ENCODE peak calls at places on chromosomes 7 and 10, in four cellular contexts. One of them, this sample, is unnamed.

GRCh38 chr7:29918850-29919249 is 70.8 kb downstream of the SCRN1 start:
- DNase-seq in transverse colon: no peak
- DNase-seq in PC-3: no peak
- DNase-seq in CD8-positive, alpha-beta T cell: no peak
- DNase-seq in this sample: no peak

GRCh38 chr7:123557016-123557630 is 495 bp downstream of the NDUFA5 start:
- DNase-seq in transverse colon: no peak
- DNase-seq in PC-3: peak; percentile 10
- DNase-seq in CD8-positive, alpha-beta T cell: no peak
- DNase-seq in this sample: no peak

GRCh38 chr7:157158400-157158799 is 19.7 kb downstream of the UBE3C start:
- DNase-seq in transverse colon: no peak
- DNase-seq in PC-3: no peak
- DNase-seq in CD8-positive, alpha-beta T cell: no peak
- DNase-seq in this sample: no peak

GRCh38 chr7:112940314-112940732 is 146.3 kb downstream of the GPR85 start:
- DNase-seq in transverse colon: no peak
- DNase-seq in PC-3: no peak
- DNase-seq in CD8-positive, alpha-beta T cell: no peak
- DNase-seq in this sample: no peak

GRCh38 chr7:139720705-139721231 is 57.0 kb downstream of the HIPK2 start:
- DNase-seq in transverse colon: peak; percentile 50
- DNase-seq in PC-3: peak; percentile 81
- DNase-seq in CD8-positive, alpha-beta T cell: no peak
- DNase-seq in this sample: no peak

GRCh38 chr10:122373108-122373507 is 1.4 kb upstream of the PLEKHA1 start:
- DNase-seq in transverse colon: no peak
- DNase-seq in PC-3: no peak
- DNase-seq in CD8-positive, alpha-beta T cell: no peak
- DNase-seq in this sample: no peak

GRCh38 chr7:137975223-137975622 is 26.7 kb downstream of the CREB3L2 start:
- DNase-seq in transverse colon: no peak
- DNase-seq in PC-3: no peak
- DNase-seq in CD8-positive, alpha-beta T cell: no peak
- DNase-seq in this sample: no peak

GRCh38 chr10:20593649-20594048 is 303.5 kb downstream of the NEBL start:
- DNase-seq in transverse colon: no peak
- DNase-seq in PC-3: no peak
- DNase-seq in CD8-positive, alpha-beta T cell: no peak
- DNase-seq in this sample: no peak

GRCh38 chr7:97179454-97180104 is 62.1 kb downstream of the SDHAF3 start:
- DNase-seq in transverse colon: peak; percentile 23
- DNase-seq in PC-3: peak; percentile 60
- DNase-seq in CD8-positive, alpha-beta T cell: peak; percentile 18
- DNase-seq in this sample: peak; percentile 51

GRCh38 chr7:110573862-110574528 is 516.9 kb upstream of the LRRN3 start:
- DNase-seq in transverse colon: no peak
- DNase-seq in PC-3: peak; percentile 85
- DNase-seq in CD8-positive, alpha-beta T cell: no peak
- DNase-seq in this sample: no peak

GRCh38 chr10:6218692-6219493 is 16.2 kb downstream of the PFKFB3 start:
- DNase-seq in transverse colon: no peak
- DNase-seq in PC-3: no peak
- DNase-seq in CD8-positive, alpha-beta T cell: no peak
- DNase-seq in this sample: peak; percentile 43

GRCh38 chr7:85823379-85823778 is 636.5 kb upstream of the SEMA3D start:
- DNase-seq in transverse colon: no peak
- DNase-seq in PC-3: no peak
- DNase-seq in CD8-positive, alpha-beta T cell: no peak
- DNase-seq in this sample: no peak

DNA sequence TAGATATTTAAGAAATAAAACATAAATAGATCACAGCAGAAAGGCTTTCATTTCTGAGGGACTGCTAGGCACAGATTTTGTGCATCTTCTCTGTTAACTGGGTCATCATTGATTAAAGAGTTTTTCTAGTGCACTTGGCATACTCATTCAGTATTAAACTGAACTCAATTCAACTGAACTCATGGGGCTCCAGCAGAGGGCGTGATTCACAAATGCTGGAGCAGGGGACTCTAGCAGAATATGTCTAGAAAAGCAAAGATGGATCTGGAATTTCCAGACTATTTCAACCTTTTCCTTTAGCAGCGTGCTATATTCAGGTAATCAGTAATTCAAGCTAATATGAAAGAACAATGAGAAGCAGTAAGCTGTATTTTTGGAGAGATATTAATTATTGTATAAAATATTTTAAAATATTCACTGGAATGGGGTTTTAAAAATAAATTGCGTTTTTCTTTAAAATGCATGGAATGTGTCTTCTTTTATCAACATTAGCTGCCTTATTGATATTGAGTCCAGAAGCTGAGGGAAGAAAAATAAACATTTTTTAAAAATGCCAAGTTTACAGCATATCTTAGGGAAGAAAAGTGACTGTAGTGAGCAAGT is 296.8 kb upstream of the CACNA2D1 start:
- DNase-seq in transverse colon: peak; percentile 19
- DNase-seq in PC-3: peak; percentile 73
- DNase-seq in CD8-positive, alpha-beta T cell: no peak
- DNase-seq in this sample: peak; percentile 84
- TF ChIP-seq CTCF in transverse colon: peak; percentile 10
- TF ChIP-seq CTCF in PC-3: peak; percentile 82
- TF ChIP-seq CTCF in CD8-positive, alpha-beta T cell: no peak
- TF ChIP-seq CTCF in this sample: peak; percentile 98

DNA sequence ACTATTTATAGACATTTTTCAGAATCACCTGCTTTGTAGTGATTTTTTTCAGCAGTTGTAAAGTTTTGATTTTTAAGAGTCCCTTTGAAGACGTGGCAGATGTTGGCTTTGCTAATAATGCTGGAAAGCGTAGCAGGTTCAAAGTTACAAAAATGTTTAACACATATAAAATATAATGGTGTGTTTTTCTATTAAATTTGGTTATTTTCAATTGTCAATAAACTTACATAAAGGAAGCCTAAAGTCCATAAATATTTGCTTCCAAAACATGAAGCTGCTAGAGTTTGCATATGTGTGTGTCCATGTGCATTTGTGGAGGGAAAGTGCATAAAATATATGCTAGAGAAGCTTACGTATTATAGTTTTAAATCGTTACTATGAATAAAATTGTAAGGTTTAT is 3.7 kb downstream of the MEOX2 start:
- DNase-seq in transverse colon: no peak
- DNase-seq in PC-3: no peak
- DNase-seq in CD8-positive, alpha-beta T cell: no peak
- DNase-seq in this sample: no peak
- H3K4me3 ChIP-seq in transverse colon: no peak overlapping the region
- H3K4me3 ChIP-seq in PC-3: no peak overlapping the region
- H3K4me3 ChIP-seq in CD8-positive, alpha-beta T cell: no peak overlapping the region
- H3K4me3 ChIP-seq in this sample: no peak overlapping the region

DNA sequence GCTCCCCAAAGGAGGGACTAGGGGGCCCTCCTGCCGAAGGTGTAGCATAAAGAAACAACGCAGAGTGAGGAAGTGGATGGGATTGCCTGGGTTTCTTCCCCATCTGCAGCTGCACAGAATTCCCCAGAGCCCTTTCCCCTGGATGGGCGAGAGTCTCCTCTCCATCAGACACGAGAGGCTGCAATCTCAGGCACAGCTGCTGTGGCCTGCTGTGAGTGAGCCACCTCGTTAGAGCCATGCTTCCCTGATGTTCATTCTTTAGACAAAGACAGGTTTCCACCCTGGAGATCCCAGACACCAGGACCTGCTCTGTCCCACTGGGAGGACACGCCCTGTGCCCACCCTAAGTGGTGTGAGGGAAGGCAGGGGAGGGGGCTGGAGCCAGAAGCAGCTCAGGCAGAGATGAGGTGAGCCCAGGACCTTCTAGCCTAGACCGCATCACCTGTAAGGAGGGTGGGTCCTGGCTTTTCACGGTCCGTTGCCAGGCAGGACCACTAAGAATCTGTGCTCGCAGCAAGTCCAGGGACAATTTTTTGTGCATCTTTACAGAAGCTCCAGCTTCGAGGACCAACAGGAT is 268.6 kb upstream of the TCERG1L start:
- DNase-seq in transverse colon: no peak
- DNase-seq in PC-3: no peak
- DNase-seq in CD8-positive, alpha-beta T cell: no peak
- DNase-seq in this sample: no peak
- H3K4me1 ChIP-seq in transverse colon: no peaks in the 10 kb centered on the region
- H3K4me1 ChIP-seq in PC-3: no peaks in the 10 kb centered on the region
- H3K4me1 ChIP-seq in CD8-positive, alpha-beta T cell: no peaks in the 10 kb centered on the region
- H3K4me1 ChIP-seq in this sample: no peaks in the 10 kb centered on the region

DNA sequence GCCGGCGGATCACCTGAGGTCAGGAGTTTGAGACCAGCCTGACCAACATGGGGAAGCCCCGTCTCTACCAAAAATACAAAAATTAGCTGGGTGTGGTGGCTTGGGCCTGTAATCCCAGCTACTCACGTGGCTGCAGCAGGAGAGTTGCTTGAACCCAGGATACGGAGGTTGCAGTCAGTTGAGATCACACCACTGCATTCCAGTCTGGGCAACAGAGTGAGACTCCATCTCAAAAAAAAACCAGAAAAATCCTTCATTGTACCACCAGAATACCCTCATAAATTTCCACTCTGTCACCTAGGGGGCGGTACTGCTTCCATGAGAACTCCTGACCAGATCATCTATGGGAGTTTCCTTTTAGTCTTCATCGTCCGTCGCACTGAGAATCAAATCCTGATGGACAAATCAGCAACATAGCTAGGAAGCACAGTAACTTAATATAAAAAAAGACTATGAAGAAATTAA is 225.8 kb upstream of the KLF14 start:
- DNase-seq in transverse colon: no peak
- DNase-seq in PC-3: peak; percentile 35
- DNase-seq in CD8-positive, alpha-beta T cell: no peak
- DNase-seq in this sample: no peak
- TF ChIP-seq CTCF in transverse colon: peak; percentile 18
- TF ChIP-seq CTCF in PC-3: peak; percentile 59
- TF ChIP-seq CTCF in CD8-positive, alpha-beta T cell: peak; percentile 42
- TF ChIP-seq CTCF in this sample: peak; percentile 50

GRCh38 chr10:93475871-93476270 is 6.3 kb downstream of the MYOF start:
- DNase-seq in transverse colon: peak; percentile 50
- DNase-seq in PC-3: peak; percentile 94
- DNase-seq in CD8-positive, alpha-beta T cell: no peak
- DNase-seq in this sample: no peak
- H3K4me3 ChIP-seq in transverse colon: no peak overlapping the region
- H3K4me3 ChIP-seq in PC-3: peak overlapping the region; percentile 49
- H3K4me3 ChIP-seq in CD8-positive, alpha-beta T cell: no peak overlapping the region
- H3K4me3 ChIP-seq in this sample: no peak overlapping the region

DNA sequence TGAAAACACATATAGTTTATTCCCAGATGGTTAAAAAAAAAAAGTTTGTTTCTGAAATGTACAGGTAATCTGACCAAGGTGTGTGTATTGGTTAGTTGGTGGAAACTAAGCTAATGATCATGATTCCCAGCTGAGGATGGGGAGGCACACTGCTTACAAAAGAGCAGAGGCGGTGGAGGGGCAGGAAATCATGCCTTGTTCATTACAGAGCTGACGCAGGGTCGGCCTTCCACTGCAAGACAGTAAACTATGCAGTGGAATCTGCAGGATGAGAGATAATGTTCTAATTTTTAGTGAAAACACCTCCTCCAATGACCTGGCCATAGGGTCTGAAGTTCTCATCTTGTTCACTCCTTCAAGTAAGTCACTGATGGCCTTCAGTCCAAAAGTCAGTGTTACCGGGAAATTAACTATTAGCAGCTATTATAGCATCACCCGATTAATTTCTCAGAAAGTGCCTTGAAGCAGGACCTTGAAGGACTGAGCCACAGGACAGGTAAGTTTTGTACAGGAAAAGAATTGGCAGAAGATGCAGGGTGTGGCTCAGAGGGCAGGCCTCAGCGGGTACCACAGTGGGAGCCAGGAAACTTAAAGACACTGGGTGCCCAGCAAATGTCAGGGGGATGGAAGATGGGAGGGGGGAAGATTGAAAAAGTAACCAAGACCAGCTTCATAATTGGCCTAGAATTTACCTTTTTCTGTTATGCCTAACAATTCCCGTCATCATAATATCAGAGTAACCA is 36.0 kb downstream of the MYOF start:
- DNase-seq in transverse colon: no peak
- DNase-seq in PC-3: no peak
- DNase-seq in CD8-positive, alpha-beta T cell: no peak
- DNase-seq in this sample: no peak
- H3K4me1 ChIP-seq in transverse colon: peaks cover 44% of the 10 kb centered on the region
- H3K4me1 ChIP-seq in PC-3: peaks cover 49% of the 10 kb centered on the region
- H3K4me1 ChIP-seq in CD8-positive, alpha-beta T cell: no peaks in the 10 kb centered on the region
- H3K4me1 ChIP-seq in this sample: no peaks in the 10 kb centered on the region

GRCh38 chr10:114110174-114110972 is 63.6 kb downstream of the CCDC186 start:
- DNase-seq in transverse colon: no peak
- DNase-seq in PC-3: peak; percentile 43
- DNase-seq in CD8-positive, alpha-beta T cell: no peak
- DNase-seq in this sample: no peak
- TF ChIP-seq CTCF in transverse colon: peak; percentile 7
- TF ChIP-seq CTCF in PC-3: peak; percentile 58
- TF ChIP-seq CTCF in CD8-positive, alpha-beta T cell: no peak
- TF ChIP-seq CTCF in this sample: peak; percentile 26

GRCh38 chr10:63264852-63265617 is 131.9 kb downstream of the NRBF2 start:
- DNase-seq in transverse colon: peak; percentile 49
- DNase-seq in PC-3: peak; percentile 83
- DNase-seq in CD8-positive, alpha-beta T cell: no peak
- DNase-seq in this sample: peak; percentile 51

GRCh38 chr10:63261496-63261895 is 128.4 kb downstream of the NRBF2 start:
- DNase-seq in transverse colon: no peak
- DNase-seq in PC-3: peak; percentile 32
- DNase-seq in CD8-positive, alpha-beta T cell: no peak
- DNase-seq in this sample: no peak

GRCh38 chr10:63260103-63260859 is 127.2 kb downstream of the NRBF2 start:
- DNase-seq in transverse colon: no peak
- DNase-seq in PC-3: peak; percentile 80
- DNase-seq in CD8-positive, alpha-beta T cell: no peak
- DNase-seq in this sample: no peak

GRCh38 chr10:63260860-63261251 is 127.7 kb downstream of the NRBF2 start:
- DNase-seq in transverse colon: no peak
- DNase-seq in PC-3: peak; percentile 31
- DNase-seq in CD8-positive, alpha-beta T cell: no peak
- DNase-seq in this sample: no peak

DNA sequence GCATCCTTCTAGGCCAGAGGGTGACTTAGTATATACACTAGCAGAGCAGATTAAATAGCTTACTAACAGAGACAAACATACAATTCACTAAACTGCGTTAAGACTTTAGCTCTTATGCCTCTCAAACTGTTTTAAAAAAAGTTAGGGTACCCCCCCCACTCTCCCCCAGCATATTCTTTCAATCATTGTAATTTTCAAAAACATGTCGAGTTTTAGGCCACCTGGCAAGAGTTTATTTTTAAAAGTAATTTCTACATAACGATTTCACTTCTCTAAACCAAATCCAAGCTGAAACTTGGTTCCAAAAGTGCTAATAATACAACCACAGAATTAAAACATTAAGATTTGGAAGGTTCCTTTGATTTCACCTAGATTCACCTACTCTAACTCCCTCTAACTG is 129.5 kb downstream of the NRBF2 start:
- DNase-seq in transverse colon: no peak
- DNase-seq in PC-3: no peak
- DNase-seq in CD8-positive, alpha-beta T cell: no peak
- DNase-seq in this sample: no peak
- H3K4me3 ChIP-seq in transverse colon: no peak overlapping the region
- H3K4me3 ChIP-seq in PC-3: no peak overlapping the region
- H3K4me3 ChIP-seq in CD8-positive, alpha-beta T cell: no peak overlapping the region
- H3K4me3 ChIP-seq in this sample: no peak overlapping the region

GRCh38 chr7:104978460-104978859 is 35.5 kb upstream of the KMT2E start:
- DNase-seq in transverse colon: no peak
- DNase-seq in PC-3: no peak
- DNase-seq in CD8-positive, alpha-beta T cell: no peak
- DNase-seq in this sample: no peak
- H3K4me1 ChIP-seq in transverse colon: peaks cover 90% of the 10 kb centered on the region
- H3K4me1 ChIP-seq in PC-3: peaks cover 26% of the 10 kb centered on the region
- H3K4me1 ChIP-seq in CD8-positive, alpha-beta T cell: peaks cover 14% of the 10 kb centered on the region
- H3K4me1 ChIP-seq in this sample: peaks cover 23% of the 10 kb centered on the region

This sample was measured in BE2C.